ENCODE peak calls at places on chromosomes 13 and 19, in seven cellular contexts. N is ecto neural progenitor cell; Z is GM03348; F is HFFc6; M is pons; W is activated CD8-positive, alpha-beta T cell treated with anti-CD3 and anti-CD28 coated beads, Interleukin-2, amount 10 ng/mL, durations not matched to agents 7 days and 5 days; A is neural progenitor cell. K is an unnamed sample.

GRCh38 chr13:57624565-57625435 is 6.7 kb upstream of the PCDH17 start:
- DNase-seq in Z (peak; percentile 69), N (peak; percentile 55), W (peak; percentile 26), F (peak; percentile 40), A (peak; percentile 86), M (peak; percentile 88), K (peak; percentile 90)

GRCh38 chr19:12065100-12065538 is 588 bp downstream of the ZNF844 start:
- DNase-seq in Z (peak; percentile 42), N (peak; percentile 58), F (peak; percentile 5), W (peak; percentile 21), A (no peak), M (peak; percentile 40), K (peak; percentile 61)

GRCh38 chr13:79290595-79291244 is 115.3 kb downstream of the RBM26 start:
- DNase-seq in N (no peak), F (no peak), A (peak; percentile 25), W (no peak), Z (no peak), M (no peak), K (no peak)

GRCh38 chr19:31289976-31290375 is 59.3 kb downstream of the TSHZ3 start:
- DNase-seq in N (no peak), W (no peak), A (no peak), M (no peak), F (no peak), Z (no peak), K (no peak)

GRCh38 chr13:32330438-32330837 is 15.1 kb downstream of the BRCA2 start:
- DNase-seq in Z (peak; percentile 55), M (no peak), A (no peak), F (peak; percentile 67), W (no peak), N (no peak), K (no peak)

GRCh38 chr19:38842439-38843174 is 7.2 kb downstream of the HNRNPL start:
- DNase-seq in W (peak; percentile 89), M (no peak), F (no peak), A (no peak), N (no peak), Z (peak; percentile 0), K (no peak)

GRCh38 chr19:10027158-10027997 is 14.1 kb downstream of the RDH8 start:
- DNase-seq in A (peak; percentile 97), N (peak; percentile 97), Z (peak; percentile 99), M (peak; percentile 82), F (peak; percentile 88), W (peak; percentile 81), K (peak; percentile 98)

GRCh38 chr13:31848621-31849020 is 109.3 kb downstream of the RXFP2 start:
- DNase-seq in F (no peak), A (no peak), W (no peak), M (no peak), Z (no peak), N (no peak), K (no peak)

GRCh38 chr13:46160474-46161066 is 21.4 kb downstream of the LCP1 start:
- DNase-seq in Z (peak; percentile 77), N (no peak), F (peak; percentile 39), M (peak; percentile 76), A (peak; percentile 53), W (peak; percentile 64), K (peak; percentile 79)

GRCh38 chr13:74194856-74195255 is 60.7 kb upstream of the KLF12 start:
- DNase-seq in Z (no peak), N (no peak), F (no peak), A (no peak), W (no peak), M (peak; percentile 8), K (no peak)

GRCh38 chr19:51259348-51260245 is 8.7 kb downstream of the SIGLECL1 start:
- DNase-seq in M (peak; percentile 58), A (peak; percentile 53), F (peak; percentile 4), Z (peak; percentile 62), W (peak; percentile 80), N (no peak), K (peak; percentile 72)

GRCh38 chr19:50906217-50906616 is 5.0 kb downstream of the KLK4 start:
- DNase-seq in Z (no peak), A (peak; percentile 84), M (no peak), F (no peak), N (peak; percentile 67), W (peak; percentile 50), K (peak; percentile 93)

GRCh38 chr13:31236211-31236786 is 36.5 kb downstream of the B3GLCT start:
- DNase-seq in F (peak; percentile 49), W (no peak), A (peak; percentile 67), M (peak; percentile 55), Z (peak; percentile 69), N (no peak), K (peak; percentile 74)

GRCh38 chr13:97018029-97018819 is 23.9 kb upstream of the OXGR1 start:
- DNase-seq in N (peak; percentile 57), A (peak; percentile 67), Z (peak; percentile 69), W (peak; percentile 50), F (peak; percentile 63), M (peak; percentile 81), K (peak; percentile 75)

GRCh38 chr13:78129850-78130249 is 211.2 kb upstream of the EDNRB start:
- DNase-seq in W (no peak), F (no peak), M (no peak), Z (no peak), N (no peak), A (no peak), K (no peak)

GRCh38 chr19:8396563-8397203 is 6.5 kb downstream of the RAB11B start:
- DNase-seq in N (peak; percentile 76), W (peak; percentile 89), Z (peak; percentile 78), M (peak; percentile 65), A (peak; percentile 67), F (peak; percentile 30), K (peak; percentile 86)

GRCh38 chr19:57363734-57364181 is 407 bp downstream of the TRAPPC2B start:
- DNase-seq in F (no peak), A (no peak), W (no peak), Z (peak; percentile 46), M (peak; percentile 4), N (no peak), K (peak; percentile 15)

GRCh38 chr13:52025475-52026245 is 1.2 kb downstream of the UTP14C start:
- DNase-seq in Z (no peak), F (no peak), N (no peak), W (no peak), M (no peak), A (no peak), K (peak; percentile 34)

GRCh38 chr19:47419037-47419783 is at the start of gene MEIS3:
- DNase-seq in F (no peak), W (no peak), A (peak; percentile 74), N (peak; percentile 71), Z (peak; percentile 69), M (no peak), K (peak; percentile 43)

GRCh38 chr19:16161848-16162247 is 11.5 kb downstream of the CIB3 start:
- DNase-seq in M (no peak), Z (no peak), N (no peak), A (no peak), W (no peak), F (peak; percentile 70), K (no peak)

K was measured in GM23338.